ENCODE peak calls at places on chromosomes 6 and 20, in four cellular contexts. Y is Calu3; P is activated T-helper 1 cell treated with anti-CD3 and anti-CD28 coated beads, Interleukin-2, amount 50 U/mL, for 16 hours; K is left cardiac atrium. S is an unnamed sample.

GRCh38 chr6:90865513-90865912 is 278.6 kb upstream of the MAP3K7 start:
- DNase-seq in Y (no peak), P (no peak), K (no peak), S (no peak)

GRCh38 chr6:136956590-136957573 is 34.8 kb downstream of the SLC35D3 start:
- DNase-seq in K (no peak), Y (no peak), P (no peak), S (no peak)

GRCh38 chr6:90294989-90295853 is 1.4 kb downstream of the BACH2 start:
- DNase-seq in P (peak; percentile 28), Y (peak; percentile 11), K (peak; percentile 59), S (peak; percentile 61)

GRCh38 chr20:51434556-51435256 is 107.8 kb downstream of the NFATC2 start:
- DNase-seq in K (no peak), Y (peak; percentile 18), P (no peak), S (peak; percentile 55)

GRCh38 chr6:112501705-112502104 is 154.6 kb downstream of the RFPL4B start:
- DNase-seq in P (no peak), K (no peak), Y (no peak), S (no peak)

GRCh38 chr20:49320460-49320859 is 42.6 kb upstream of the ZNFX1 start:
- DNase-seq in K (no peak), P (no peak), Y (peak; percentile 58), S (peak; percentile 27)

GRCh38 chr20:47353697-47354387 is 2.7 kb downstream of the ZMYND8 start:
- DNase-seq in Y (no peak), K (no peak), P (no peak), S (no peak)

GRCh38 chr6:38035478-38035877 is 216.0 kb downstream of the ZFAND3 start:
- DNase-seq in P (no peak), K (no peak), Y (no peak), S (no peak)

GRCh38 chr6:21666200-21666671 is 72.7 kb downstream of the SOX4 start:
- DNase-seq in K (peak; percentile 24), P (no peak), Y (no peak), S (no peak)

GRCh38 chr6:158040051-158040803 is 58.6 kb downstream of the SYNJ2 start:
- DNase-seq in K (peak; percentile 57), P (no peak), Y (peak; percentile 36), S (peak; percentile 95)

GRCh38 chr20:3262566-3262965 is 23.6 kb upstream of the SLC4A11 start:
- DNase-seq in Y (no peak), P (no peak), K (no peak), S (no peak)

GRCh38 chr6:98657764-98658163 is 176.6 kb upstream of the POU3F2 start:
- DNase-seq in P (no peak), K (no peak), Y (peak; percentile 56), S (peak; percentile 8)

GRCh38 chr20:13340088-13340487 is 119.0 kb downstream of the ISM1 start:
- DNase-seq in Y (no peak), K (no peak), P (no peak), S (no peak)

GRCh38 chr20:44395183-44395962 is 39.9 kb downstream of the HNF4A start:
- DNase-seq in Y (no peak), P (no peak), K (no peak), S (no peak)

GRCh38 chr20:45359069-45359405 is 3.9 kb upstream of the SYS1 start:
- DNase-seq in Y (no peak), K (peak; percentile 70), P (no peak), S (no peak)

GRCh38 chr20:10280016-10280908 is 61.6 kb downstream of the SNAP25 start:
- DNase-seq in Y (no peak), K (no peak), P (no peak), S (no peak)

GRCh38 chr6:7140631-7141366 is 33.0 kb downstream of the RREB1 start:
- DNase-seq in Y (peak; percentile 80), K (peak; percentile 91), P (peak; percentile 59), S (peak; percentile 75)

GRCh38 chr6:81401970-81402690 is 350.4 kb downstream of the TENT5A start:
- DNase-seq in Y (no peak), P (no peak), K (no peak), S (no peak)

GRCh38 chr6:133418108-133418507 is 177.0 kb downstream of the EYA4 start:
- DNase-seq in K (no peak), Y (no peak), P (no peak), S (no peak)

GRCh38 chr20:36950432-36951197 is 893 bp downstream of the SAMHD1 start:
- DNase-seq in K (peak; percentile 45), P (no peak), Y (peak; percentile 50), S (no peak)

GRCh38 chr20:36112112-36112511 is 42.4 kb upstream of the EPB41L1 start:
- DNase-seq in K (no peak), P (no peak), Y (peak; percentile 49), S (no peak)

GRCh38 chr20:37552415-37552814 is 24.7 kb upstream of the BLCAP start:
- DNase-seq in K (no peak), Y (no peak), P (no peak), S (peak; percentile 46)

GRCh38 chr6:131037194-131037897 is 25.7 kb downstream of the EPB41L2 start:
- DNase-seq in P (no peak), Y (no peak), K (no peak), S (no peak)

GRCh38 chr20:37737806-37738442 is 44.1 kb downstream of the CTNNBL1 start:
- DNase-seq in P (no peak), K (no peak), Y (no peak), S (no peak)

GRCh38 chr6:4356899-4357659 is 221.7 kb upstream of the ECI2 start:
- DNase-seq in P (no peak), Y (no peak), K (no peak), S (no peak)

GRCh38 chr6:56664007-56664406 is 21.3 kb upstream of the DST start:
- DNase-seq in Y (no peak), K (no peak), P (no peak), S (no peak)

S was measured in Caki2.